ENCODE peak calls at places on chromosomes 1 and 21, in ten cellular contexts. Z is left ventricle myocardium inferior; X is IMR-90; B is right cardiac atrium; S is A549; M is colonic mucosa; O is CD8-positive, alpha-beta T cell; D is neural progenitor cell; V is endodermal cell; P is psoas muscle. F is an unnamed sample.

GRCh38 chr1:164495915-164496314 is 63.1 kb upstream of the PBX1 start:
- DNase-seq in Z (no peak), X (no peak), B (no peak), S (no peak), M (no peak), O (no peak), D (no peak), V (no peak), P (no peak), F (no peak)

GRCh38 chr1:224641030-224641429 is 24.9 kb downstream of the CNIH3 start:
- DNase-seq in Z (no peak), X (no peak), B (no peak), S (no peak), M (no peak), O (no peak), D (peak), V (peak), P (no peak), F (no peak)

GRCh38 chr1:15902882-15903281 is 55.4 kb downstream of the SPEN start:
- DNase-seq in Z (no peak), X (peak), B (no peak), S (peak), M (no peak), O (no peak), D (no peak), V (no peak), P (no peak), F (no peak)

GRCh38 chr1:6485140-6485936 is 6.1 kb downstream of the PLEKHG5 start:
- DNase-seq in Z (no peak), X (no peak), B (peak), S (no peak), M (no peak), O (no peak), D (peak), V (no peak), P (no peak), F (no peak)

GRCh38 chr1:241557551-241558193 is 25.5 kb downstream of the KMO start:
- DNase-seq in Z (no peak), X (no peak), B (no peak), S (no peak), M (no peak), O (no peak), D (no peak), V (no peak), P (no peak), F (no peak)

GRCh38 chr1:100860397-100860991 is 34.1 kb downstream of the EXTL2 start:
- DNase-seq in Z (no peak), X (peak), B (no peak), S (no peak), M (no peak), O (no peak), D (peak), V (no peak), P (no peak), F (no peak)

GRCh38 chr1:171939730-171940129 is 98.4 kb downstream of the DNM3 start:
- DNase-seq in Z (no peak), X (no peak), B (no peak), S (no peak), M (no peak), O (no peak), D (peak), V (no peak), P (no peak), F (no peak)

GRCh38 chr1:119647734-119648619 is at the start of gene ZNF697:
- DNase-seq in Z (peak), X (peak), B (peak), S (peak), M (peak), O (peak), D (peak), V (peak), P (peak), F (peak)

GRCh38 chr1:13516606-13517005 is 2.8 kb upstream of the LRRC38 start:
- DNase-seq in Z (no peak), X (no peak), B (no peak), S (no peak), M (no peak), O (no peak), D (no peak), V (no peak), P (no peak), F (no peak)

GRCh38 chr1:226708342-226708780 is 30.7 kb downstream of the ITPKB start:
- DNase-seq in Z (no peak), X (peak), B (no peak), S (no peak), M (no peak), O (no peak), D (peak), V (no peak), P (no peak), F (no peak)

GRCh38 chr1:37143818-37144217 is 109.5 kb upstream of the GRIK3 start:
- DNase-seq in Z (no peak), X (no peak), B (no peak), S (no peak), M (no peak), O (no peak), D (peak), V (peak), P (no peak), F (no peak)

GRCh38 chr1:116711061-116711582 is 43.1 kb upstream of the CD2 start:
- DNase-seq in Z (no peak), X (no peak), B (no peak), S (no peak), M (no peak), O (no peak), D (peak), V (peak), P (no peak), F (no peak)

GRCh38 chr1:17729909-17730308 is 25.2 kb upstream of the ACTL8 start:
- DNase-seq in Z (no peak), X (no peak), B (no peak), S (no peak), M (no peak), O (no peak), D (no peak), V (no peak), P (no peak), F (no peak)

GRCh38 chr1:24069817-24070216 is 42.1 kb downstream of the MYOM3 start:
- DNase-seq in Z (no peak), X (no peak), B (no peak), S (no peak), M (no peak), O (no peak), D (no peak), V (no peak), P (no peak), F (no peak)

GRCh38 chr1:109784551-109785252 is 21.0 kb upstream of the EPS8L3 start:
- DNase-seq in Z (peak), X (no peak), B (no peak), S (no peak), M (no peak), O (no peak), D (no peak), V (peak), P (no peak), F (no peak)

GRCh38 chr1:22829001-22829989 is 118.7 kb downstream of the EPHB2 start:
- DNase-seq in Z (no peak), X (peak), B (no peak), S (no peak), M (no peak), O (no peak), D (peak), V (no peak), P (no peak), F (no peak)

GRCh38 chr1:40861227-40862003 is 748 bp downstream of the CITED4 start:
- DNase-seq in Z (peak), X (peak), B (peak), S (no peak), M (peak), O (peak), D (peak), V (peak), P (peak), F (no peak)

GRCh38 chr1:87224209-87224608 is 104.5 kb upstream of the LMO4 start:
- DNase-seq in Z (no peak), X (peak), B (no peak), S (peak), M (no peak), O (no peak), D (no peak), V (no peak), P (no peak), F (no peak)

GRCh38 chr1:183198463-183198862 is 12.4 kb downstream of the LAMC2 start:
- DNase-seq in Z (no peak), X (peak), B (peak), S (no peak), M (no peak), O (no peak), D (no peak), V (no peak), P (peak), F (no peak)

GRCh38 chr1:228058172-228058980 is 24.1 kb upstream of the ARF1 start:
- DNase-seq in Z (no peak), X (no peak), B (peak), S (no peak), M (no peak), O (no peak), D (no peak), V (no peak), P (no peak), F (no peak)

GRCh38 chr1:47388548-47389238 is 27.4 kb upstream of the FOXE3 start:
- DNase-seq in Z (peak), X (peak), B (no peak), S (peak), M (peak), O (peak), D (peak), V (peak), P (peak), F (peak)

GRCh38 chr1:60668584-60668983 is 413.8 kb upstream of the NFIA start:
- DNase-seq in Z (no peak), X (no peak), B (no peak), S (no peak), M (no peak), O (no peak), D (no peak), V (no peak), P (no peak), F (no peak)

GRCh38 chr1:1122981-1123480 is 7.1 kb upstream of the C1orf159 start:
- DNase-seq in Z (no peak), X (no peak), B (peak), S (peak), M (peak), O (no peak), D (no peak), V (peak), P (no peak), F (no peak)

DNA sequence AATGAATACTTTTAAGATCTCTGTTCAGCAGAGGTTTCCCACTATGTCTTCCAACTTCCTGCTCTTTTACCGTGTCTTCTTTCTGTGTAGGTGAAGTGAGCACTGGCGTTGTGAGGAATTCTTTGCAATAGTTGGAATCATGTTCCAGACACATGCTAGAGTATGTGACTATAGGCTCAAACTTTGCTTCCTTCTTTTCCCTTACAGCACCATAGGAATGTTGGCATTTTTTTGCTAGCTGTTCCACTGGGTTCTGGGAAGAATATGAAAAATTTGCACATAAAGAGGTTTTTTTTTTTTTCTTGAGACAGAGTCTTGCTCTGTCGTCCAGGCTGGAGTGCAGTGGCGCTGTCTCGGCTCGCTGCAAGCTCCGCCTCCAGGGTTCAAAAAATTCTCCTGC is 15.7 kb upstream of the HUNK start:
- DNase-seq in Z (no peak), X (no peak), B (no peak), S (no peak), M (no peak), O (no peak), D (no peak), V (no peak), P (no peak), F (no peak)
- H3K27ac ChIP-seq in Z (no peak), X (no peak), B (no peak), S (no peak), M (no peak), O (no peak), D (no peak), V (no peak), P (no peak), F (no peak)

GRCh38 chr1:236016782-236017400 is 48.0 kb downstream of the NID1 start:
- DNase-seq in Z (no peak), X (peak), B (no peak), S (peak), M (no peak), O (no peak), D (no peak), V (no peak), P (no peak), F (no peak)

GRCh38 chr1:236016083-236016482 is 48.8 kb downstream of the NID1 start:
- DNase-seq in Z (peak), X (peak), B (peak), S (no peak), M (no peak), O (no peak), D (no peak), V (no peak), P (peak), F (no peak)

GRCh38 chr1:236018885-236019453 is 45.9 kb downstream of the NID1 start:
- DNase-seq in Z (peak), X (peak), B (peak), S (no peak), M (peak), O (no peak), D (no peak), V (no peak), P (peak), F (no peak)

GRCh38 chr1:236013330-236013729 is 51.6 kb downstream of the NID1 start:
- DNase-seq in Z (no peak), X (no peak), B (no peak), S (no peak), M (no peak), O (no peak), D (no peak), V (no peak), P (no peak), F (no peak)

GRCh38 chr1:236015539-236015938 is 49.4 kb downstream of the NID1 start:
- DNase-seq in Z (peak), X (no peak), B (no peak), S (no peak), M (no peak), O (no peak), D (no peak), V (no peak), P (no peak), F (no peak)
- H3K27ac ChIP-seq in Z (peak), X (peak), B (peak), S (no peak), M (no peak), O (no peak), D (no peak), V (no peak), P (no peak), F (no peak)

GRCh38 chr1:51193564-51193963 is 42.5 kb upstream of the RNF11 start:
- DNase-seq in Z (no peak), X (no peak), B (no peak), S (no peak), M (no peak), O (no peak), D (no peak), V (no peak), P (no peak), F (no peak)

GRCh38 chr1:51190996-51191395 is 45.1 kb upstream of the RNF11 start:
- DNase-seq in Z (no peak), X (no peak), B (no peak), S (no peak), M (no peak), O (no peak), D (no peak), V (no peak), P (no peak), F (no peak)

GRCh38 chr1:51189421-51190073 is 46.5 kb upstream of the RNF11 start:
- DNase-seq in Z (no peak), X (peak), B (no peak), S (peak), M (peak), O (peak), D (peak), V (peak), P (no peak), F (no peak)

GRCh38 chr1:51192213-51192843 is 43.7 kb upstream of the RNF11 start:
- DNase-seq in Z (peak), X (peak), B (peak), S (peak), M (peak), O (peak), D (peak), V (peak), P (peak), F (peak)

GRCh38 chr1:51188230-51188629 is 47.8 kb upstream of the RNF11 start:
- DNase-seq in Z (no peak), X (no peak), B (no peak), S (no peak), M (no peak), O (no peak), D (no peak), V (no peak), P (no peak), F (no peak)
- H3K27ac ChIP-seq in Z (no peak), X (no peak), B (no peak), S (no peak), M (no peak), O (no peak), D (no peak), V (no peak), P (no peak), F (no peak)

DNA sequence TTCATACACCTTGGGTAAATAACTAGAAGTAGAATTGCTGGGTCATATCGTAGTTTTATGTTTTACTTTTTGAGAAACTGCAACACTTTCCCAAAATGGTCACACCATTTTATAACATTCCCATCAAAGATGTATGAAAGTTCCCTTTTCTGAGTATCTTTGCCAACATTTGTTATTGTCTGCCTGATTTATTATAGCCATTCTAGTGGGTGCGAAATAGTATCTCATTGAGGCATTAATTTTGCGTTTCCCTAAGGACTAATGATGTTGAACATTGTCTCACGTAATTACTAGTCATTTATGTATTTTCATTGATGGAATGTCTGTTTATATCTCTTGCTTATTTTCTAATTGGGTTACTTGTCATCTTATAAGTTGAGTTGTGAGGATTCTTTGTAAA is 3.4 kb downstream of the PRKAA2 start:
- DNase-seq in Z (no peak), X (no peak), B (no peak), S (no peak), M (no peak), O (no peak), D (no peak), V (no peak), P (no peak), F (no peak)
- H3K27ac ChIP-seq in Z (peak), X (no peak), B (no peak), S (no peak), M (no peak), O (no peak), D (no peak), V (no peak), P (peak), F (no peak)

DNA sequence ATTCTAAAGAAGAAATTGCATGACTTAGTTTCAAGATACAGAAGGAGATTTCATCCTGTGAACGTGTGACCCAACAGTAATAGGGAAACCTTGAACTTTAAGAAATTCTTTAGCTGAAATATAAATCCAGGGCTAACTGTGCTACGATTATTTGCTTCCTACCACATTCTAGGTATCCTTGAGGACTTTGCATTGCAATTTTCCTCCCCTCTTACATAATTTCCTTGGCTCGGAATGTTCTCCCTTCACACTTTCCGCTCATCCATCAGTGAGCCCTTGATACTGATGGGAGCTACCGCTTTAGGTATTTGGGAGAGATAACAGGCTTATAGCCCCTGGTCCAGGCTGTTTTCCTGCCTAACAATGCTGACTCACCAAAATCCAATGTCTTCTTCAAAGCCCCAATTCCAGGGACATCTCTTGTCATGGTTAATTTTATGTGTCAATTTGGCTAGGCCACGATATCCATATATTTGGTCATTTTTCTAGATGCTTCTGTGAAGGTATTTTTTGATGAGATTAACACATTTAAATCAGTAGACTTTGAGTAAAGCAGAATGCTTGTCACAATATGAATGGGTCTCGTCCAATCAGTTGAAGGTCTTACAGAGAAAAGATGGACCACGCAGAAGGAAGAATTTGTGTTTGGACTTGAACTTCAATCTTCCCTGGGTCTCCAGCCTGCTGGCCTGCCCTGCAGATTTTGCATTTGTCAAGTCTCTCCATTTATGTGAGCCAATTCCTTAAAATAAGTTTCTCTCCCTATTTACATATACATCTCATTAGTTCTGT is 121.3 kb downstream of the PTPN14 start:
- DNase-seq in Z (no peak), X (peak), B (no peak), S (no peak), M (no peak), O (no peak), D (no peak), V (no peak), P (no peak), F (no peak)
- H3K27ac ChIP-seq in Z (no peak), X (peak), B (no peak), S (no peak), M (no peak), O (no peak), D (no peak), V (no peak), P (no peak), F (no peak)